ENCODE peak calls at places on chromosomes 4 and X, in nine cellular contexts. X is CMK; K is stimulated activated CD4-positive, alpha-beta T cell treated with anti-CD3 and anti-CD28 coated beads, Interleukin-12 subunit alpha, Interleukin-12 subunit beta, amount 100 ng/mL, for 48 hours; H is left colon; D is smooth muscle cell of the brain vasculature; I is left cardiac atrium; F is tibial artery; A is pulmonary artery endothelial cell; Z is thyroid gland. O is an unnamed sample.

GRCh38 chr4:7155611-7156071 is 36.7 kb upstream of the SORCS2 start:
- DNase-seq in X (no peak), K (no peak), H (peak; percentile 63), D (no peak), I (no peak), F (peak; percentile 17), A (no peak), Z (no peak), O (no peak)

GRCh38 chr4:22237846-22238513 is 277.9 kb downstream of the ADGRA3 start:
- DNase-seq in X (no peak), K (no peak), H (peak; percentile 36), D (no peak), I (no peak), F (no peak), A (no peak), Z (peak; percentile 58), O (no peak)

GRCh38 chr4:38190717-38191178 is 230.6 kb downstream of the PTTG2 start:
- DNase-seq in X (no peak), K (no peak), H (no peak), D (peak; percentile 46), I (peak; percentile 57), F (peak; percentile 87), A (peak; percentile 67), Z (no peak), O (no peak)

GRCh38 chr4:24104173-24104572 is 214.3 kb upstream of the PPARGC1A start:
- DNase-seq in X (no peak), K (no peak), H (peak; percentile 38), D (peak; percentile 18), I (peak; percentile 39), F (no peak), A (no peak), Z (peak; percentile 13), O (no peak)

GRCh38 chr4:4256799-4257198 is 8.8 kb upstream of the TMEM128 start:
- DNase-seq in X (no peak), K (no peak), H (no peak), D (no peak), I (peak; percentile 43), F (no peak), A (no peak), Z (no peak), O (no peak)

GRCh38 chrX:153708415-153708814 is 15.8 kb downstream of the BCAP31 start:
- DNase-seq in X (no peak), K (no peak), H (peak; percentile 72), D (peak; percentile 29), I (peak; percentile 69), F (peak; percentile 77), A (peak; percentile 54), Z (peak; percentile 75), O (peak; percentile 49)

GRCh38 chr4:153267013-153267412 is 62.8 kb downstream of the TRIM2 start:
- DNase-seq in X (no peak), K (no peak), H (no peak), D (peak; percentile 65), I (no peak), F (no peak), A (no peak), Z (peak; percentile 31), O (no peak)

GRCh38 chrX:150517303-150517896 is 51.0 kb upstream of the MTM1 start:
- DNase-seq in X (no peak), K (no peak), H (no peak), D (no peak), I (no peak), F (no peak), A (no peak), Z (no peak), O (no peak)

GRCh38 chrX:69305333-69306062 is 140.2 kb upstream of the PJA1 start:
- DNase-seq in X (no peak), K (no peak), H (no peak), D (no peak), I (no peak), F (no peak), A (no peak), Z (peak; percentile 13), O (no peak)

GRCh38 chr4:80071643-80072606 is 1.1 kb downstream of the ANTXR2 start:
- DNase-seq in X (no peak), K (peak; percentile 50), H (peak; percentile 69), D (no peak), I (peak; percentile 55), F (peak; percentile 75), A (no peak), Z (peak; percentile 41), O (no peak)

GRCh38 chr4:173522160-173522873 is 7.7 kb downstream of the HAND2 start:
- DNase-seq in X (no peak), K (no peak), H (peak; percentile 71), D (no peak), I (peak; percentile 95), F (peak; percentile 95), A (no peak), Z (peak; percentile 58), O (no peak)

GRCh38 chr4:12446650-12447049 is 1018.0 kb upstream of the HS3ST1 start:
- DNase-seq in X (no peak), K (no peak), H (peak; percentile 24), D (no peak), I (no peak), F (no peak), A (no peak), Z (no peak), O (no peak)

GRCh38 chr4:100786481-100786880 is 268.7 kb upstream of the EMCN start:
- DNase-seq in X (no peak), K (no peak), H (no peak), D (no peak), I (no peak), F (no peak), A (peak; percentile 2), Z (no peak), O (peak; percentile 21)

GRCh38 chrX:39990388-39990787 is 107.4 kb downstream of the BCOR start:
- DNase-seq in X (no peak), K (no peak), H (no peak), D (no peak), I (no peak), F (no peak), A (no peak), Z (no peak), O (no peak)

O was measured in cerebellar cortex.